ENCODE peak calls at places on chromosomes 6 and 20, in eight cellular contexts. One of them, this sample, is unnamed.

GRCh38 chr6:148760568-148761531 is 14.0 kb downstream of the UST start:
- DNase-seq in heart right ventricle: peak
- DNase-seq in effector memory CD4-positive, alpha-beta T cell: peak
- DNase-seq in cardiac muscle cell: peak
- DNase-seq in OCI-LY7: peak
- DNase-seq in MM.1S: no peak
- DNase-seq in pancreas: no peak
- DNase-seq in AG04450: peak
- DNase-seq in this sample: peak

GRCh38 chr20:23445596-23446217 is 6.2 kb downstream of the CSTL1 start:
- DNase-seq in heart right ventricle: no peak
- DNase-seq in effector memory CD4-positive, alpha-beta T cell: no peak
- DNase-seq in cardiac muscle cell: peak
- DNase-seq in OCI-LY7: no peak
- DNase-seq in MM.1S: no peak
- DNase-seq in pancreas: no peak
- DNase-seq in AG04450: no peak
- DNase-seq in this sample: no peak

GRCh38 chr20:58017237-58017969 is 211.1 kb downstream of the ANKRD60 start:
- DNase-seq in heart right ventricle: peak
- DNase-seq in effector memory CD4-positive, alpha-beta T cell: no peak
- DNase-seq in cardiac muscle cell: no peak
- DNase-seq in OCI-LY7: no peak
- DNase-seq in MM.1S: no peak
- DNase-seq in pancreas: peak
- DNase-seq in AG04450: no peak
- DNase-seq in this sample: no peak

GRCh38 chr6:146770965-146771735 is 172.4 kb downstream of the ADGB start:
- DNase-seq in heart right ventricle: peak
- DNase-seq in effector memory CD4-positive, alpha-beta T cell: peak
- DNase-seq in cardiac muscle cell: peak
- DNase-seq in OCI-LY7: peak
- DNase-seq in MM.1S: no peak
- DNase-seq in pancreas: no peak
- DNase-seq in AG04450: no peak
- DNase-seq in this sample: peak

GRCh38 chr20:48102821-48103635 is 317.7 kb upstream of the SULF2 start:
- DNase-seq in heart right ventricle: no peak
- DNase-seq in effector memory CD4-positive, alpha-beta T cell: no peak
- DNase-seq in cardiac muscle cell: peak
- DNase-seq in OCI-LY7: no peak
- DNase-seq in MM.1S: no peak
- DNase-seq in pancreas: no peak
- DNase-seq in AG04450: no peak
- DNase-seq in this sample: no peak

GRCh38 chr20:25059866-25060465 is 2.0 kb upstream of the ACSS1 start:
- DNase-seq in heart right ventricle: no peak
- DNase-seq in effector memory CD4-positive, alpha-beta T cell: no peak
- DNase-seq in cardiac muscle cell: no peak
- DNase-seq in OCI-LY7: no peak
- DNase-seq in MM.1S: no peak
- DNase-seq in pancreas: no peak
- DNase-seq in AG04450: no peak
- DNase-seq in this sample: no peak

GRCh38 chr6:28553986-28554881 is 28.6 kb downstream of the GPX5 start:
- DNase-seq in heart right ventricle: no peak
- DNase-seq in effector memory CD4-positive, alpha-beta T cell: no peak
- DNase-seq in cardiac muscle cell: peak
- DNase-seq in OCI-LY7: no peak
- DNase-seq in MM.1S: no peak
- DNase-seq in pancreas: no peak
- DNase-seq in AG04450: no peak
- DNase-seq in this sample: no peak

GRCh38 chr6:146532702-146533101 is 10.9 kb upstream of the RAB32 start:
- DNase-seq in heart right ventricle: no peak
- DNase-seq in effector memory CD4-positive, alpha-beta T cell: no peak
- DNase-seq in cardiac muscle cell: no peak
- DNase-seq in OCI-LY7: no peak
- DNase-seq in MM.1S: no peak
- DNase-seq in pancreas: no peak
- DNase-seq in AG04450: no peak
- DNase-seq in this sample: no peak

GRCh38 chr6:141925001-141925400 is 207.7 kb upstream of the GJE1 start:
- DNase-seq in heart right ventricle: no peak
- DNase-seq in effector memory CD4-positive, alpha-beta T cell: no peak
- DNase-seq in cardiac muscle cell: peak
- DNase-seq in OCI-LY7: no peak
- DNase-seq in MM.1S: no peak
- DNase-seq in pancreas: no peak
- DNase-seq in AG04450: no peak
- DNase-seq in this sample: no peak

GRCh38 chr6:106084106-106084963 is 1.8 kb upstream of the PRDM1 start:
- DNase-seq in heart right ventricle: no peak
- DNase-seq in effector memory CD4-positive, alpha-beta T cell: no peak
- DNase-seq in cardiac muscle cell: peak
- DNase-seq in OCI-LY7: peak
- DNase-seq in MM.1S: peak
- DNase-seq in pancreas: no peak
- DNase-seq in AG04450: peak
- DNase-seq in this sample: peak
- H3K27ac ChIP-seq in heart right ventricle: peak
- H3K27ac ChIP-seq in effector memory CD4-positive, alpha-beta T cell: no peak
- H3K27ac ChIP-seq in cardiac muscle cell: no peak
- H3K27ac ChIP-seq in OCI-LY7: peak
- H3K27ac ChIP-seq in MM.1S: peak
- H3K27ac ChIP-seq in pancreas: no peak
- H3K27ac ChIP-seq in AG04450: peak
- H3K27ac ChIP-seq in this sample: no peak

GRCh38 chr6:144296973-144297372 is 11.8 kb downstream of the UTRN start:
- DNase-seq in heart right ventricle: no peak
- DNase-seq in effector memory CD4-positive, alpha-beta T cell: no peak
- DNase-seq in cardiac muscle cell: peak
- DNase-seq in OCI-LY7: no peak
- DNase-seq in MM.1S: no peak
- DNase-seq in pancreas: peak
- DNase-seq in AG04450: no peak
- DNase-seq in this sample: no peak

GRCh38 chr6:144297498-144298166 is 12.5 kb downstream of the UTRN start:
- DNase-seq in heart right ventricle: no peak
- DNase-seq in effector memory CD4-positive, alpha-beta T cell: no peak
- DNase-seq in cardiac muscle cell: peak
- DNase-seq in OCI-LY7: no peak
- DNase-seq in MM.1S: no peak
- DNase-seq in pancreas: no peak
- DNase-seq in AG04450: no peak
- DNase-seq in this sample: no peak

GRCh38 chr6:144298167-144298671 is 13.1 kb downstream of the UTRN start:
- DNase-seq in heart right ventricle: no peak
- DNase-seq in effector memory CD4-positive, alpha-beta T cell: no peak
- DNase-seq in cardiac muscle cell: no peak
- DNase-seq in OCI-LY7: no peak
- DNase-seq in MM.1S: no peak
- DNase-seq in pancreas: peak
- DNase-seq in AG04450: no peak
- DNase-seq in this sample: no peak

GRCh38 chr6:144295981-144296767 is 11.0 kb downstream of the UTRN start:
- DNase-seq in heart right ventricle: no peak
- DNase-seq in effector memory CD4-positive, alpha-beta T cell: no peak
- DNase-seq in cardiac muscle cell: no peak
- DNase-seq in OCI-LY7: no peak
- DNase-seq in MM.1S: no peak
- DNase-seq in pancreas: no peak
- DNase-seq in AG04450: no peak
- DNase-seq in this sample: no peak

DNA sequence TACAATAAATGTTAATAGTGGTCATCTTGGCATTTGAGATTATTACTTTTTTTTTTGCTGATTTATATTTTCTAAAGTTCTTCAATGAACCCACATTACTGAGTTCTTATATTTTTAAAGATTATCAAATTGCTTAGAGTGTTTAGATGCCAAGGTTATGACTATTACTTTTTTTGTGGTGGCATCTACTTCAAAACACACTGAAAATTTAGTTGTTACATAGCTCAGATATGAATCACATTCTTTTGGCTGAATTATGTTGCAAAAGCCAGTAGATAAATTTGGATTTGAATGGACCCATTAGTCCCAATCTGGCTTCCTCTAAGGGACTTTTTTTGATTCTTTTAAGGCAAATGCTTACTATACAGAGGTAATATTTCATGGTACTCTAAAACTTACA is 8.9 kb downstream of the UTRN start:
- DNase-seq in heart right ventricle: no peak
- DNase-seq in effector memory CD4-positive, alpha-beta T cell: no peak
- DNase-seq in cardiac muscle cell: peak
- DNase-seq in OCI-LY7: no peak
- DNase-seq in MM.1S: no peak
- DNase-seq in pancreas: no peak
- DNase-seq in AG04450: peak
- DNase-seq in this sample: no peak
- H3K4me3 ChIP-seq in heart right ventricle: no peak
- H3K4me3 ChIP-seq in effector memory CD4-positive, alpha-beta T cell: no peak
- H3K4me3 ChIP-seq in cardiac muscle cell: no peak
- H3K4me3 ChIP-seq in OCI-LY7: no peak
- H3K4me3 ChIP-seq in MM.1S: no peak
- H3K4me3 ChIP-seq in pancreas: no peak
- H3K4me3 ChIP-seq in AG04450: no peak
- H3K4me3 ChIP-seq in this sample: no peak

GRCh38 chr6:168303982-168304751 is 15.4 kb downstream of the DACT2 start:
- DNase-seq in heart right ventricle: no peak
- DNase-seq in effector memory CD4-positive, alpha-beta T cell: no peak
- DNase-seq in cardiac muscle cell: no peak
- DNase-seq in OCI-LY7: no peak
- DNase-seq in MM.1S: no peak
- DNase-seq in pancreas: no peak
- DNase-seq in AG04450: no peak
- DNase-seq in this sample: no peak

GRCh38 chr6:168301648-168302398 is 17.8 kb downstream of the DACT2 start:
- DNase-seq in heart right ventricle: no peak
- DNase-seq in effector memory CD4-positive, alpha-beta T cell: no peak
- DNase-seq in cardiac muscle cell: no peak
- DNase-seq in OCI-LY7: no peak
- DNase-seq in MM.1S: no peak
- DNase-seq in pancreas: no peak
- DNase-seq in AG04450: no peak
- DNase-seq in this sample: peak

GRCh38 chr6:168300975-168301647 is 18.5 kb downstream of the DACT2 start:
- DNase-seq in heart right ventricle: no peak
- DNase-seq in effector memory CD4-positive, alpha-beta T cell: no peak
- DNase-seq in cardiac muscle cell: no peak
- DNase-seq in OCI-LY7: no peak
- DNase-seq in MM.1S: no peak
- DNase-seq in pancreas: no peak
- DNase-seq in AG04450: no peak
- DNase-seq in this sample: no peak

GRCh38 chr6:168304752-168305015 is 14.9 kb downstream of the DACT2 start:
- DNase-seq in heart right ventricle: no peak
- DNase-seq in effector memory CD4-positive, alpha-beta T cell: no peak
- DNase-seq in cardiac muscle cell: no peak
- DNase-seq in OCI-LY7: no peak
- DNase-seq in MM.1S: no peak
- DNase-seq in pancreas: no peak
- DNase-seq in AG04450: no peak
- DNase-seq in this sample: no peak

DNA sequence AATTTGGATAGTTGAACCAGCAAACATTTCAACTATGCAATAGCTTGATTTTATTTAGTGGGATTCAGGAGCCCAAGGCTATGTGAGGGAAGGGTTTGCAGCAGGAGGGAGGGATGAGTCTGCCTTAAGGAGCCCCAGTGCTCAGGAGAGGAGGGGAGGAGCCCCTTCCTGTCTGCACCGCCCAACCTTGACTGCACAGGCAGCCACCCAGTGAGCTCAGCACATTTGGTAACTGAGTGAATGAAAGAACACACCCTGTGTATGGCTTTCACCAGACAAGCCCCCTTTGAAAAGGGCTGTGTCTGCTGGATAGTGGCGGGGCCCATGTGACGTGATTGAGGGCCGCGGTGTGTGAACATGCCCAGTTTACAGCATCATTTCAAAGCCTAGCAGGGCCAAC is 17.0 kb downstream of the DACT2 start:
- DNase-seq in heart right ventricle: no peak
- DNase-seq in effector memory CD4-positive, alpha-beta T cell: no peak
- DNase-seq in cardiac muscle cell: peak
- DNase-seq in OCI-LY7: no peak
- DNase-seq in MM.1S: no peak
- DNase-seq in pancreas: no peak
- DNase-seq in AG04450: no peak
- DNase-seq in this sample: no peak
- H3K27ac ChIP-seq in heart right ventricle: no peak
- H3K27ac ChIP-seq in effector memory CD4-positive, alpha-beta T cell: no peak
- H3K27ac ChIP-seq in cardiac muscle cell: no peak
- H3K27ac ChIP-seq in OCI-LY7: no peak
- H3K27ac ChIP-seq in MM.1S: no peak
- H3K27ac ChIP-seq in pancreas: no peak
- H3K27ac ChIP-seq in AG04450: no peak
- H3K27ac ChIP-seq in this sample: no peak

GRCh38 chr6:122401104-122401503 is 1.7 kb downstream of the HSF2 start:
- DNase-seq in heart right ventricle: no peak
- DNase-seq in effector memory CD4-positive, alpha-beta T cell: no peak
- DNase-seq in cardiac muscle cell: no peak
- DNase-seq in OCI-LY7: no peak
- DNase-seq in MM.1S: no peak
- DNase-seq in pancreas: no peak
- DNase-seq in AG04450: no peak
- DNase-seq in this sample: no peak
- H3K4me3 ChIP-seq in heart right ventricle: peak
- H3K4me3 ChIP-seq in effector memory CD4-positive, alpha-beta T cell: no peak
- H3K4me3 ChIP-seq in cardiac muscle cell: peak
- H3K4me3 ChIP-seq in OCI-LY7: peak
- H3K4me3 ChIP-seq in MM.1S: peak
- H3K4me3 ChIP-seq in pancreas: no peak
- H3K4me3 ChIP-seq in AG04450: peak
- H3K4me3 ChIP-seq in this sample: no peak

This sample was measured in aorta.